ENCODE peak calls at places on chromosomes 4 and X, in five cellular contexts. One of them, this sample, is unnamed.

GRCh38 chr4:145938618-145939177 is at the start of gene ZNF827:
- DNase-seq in mesendoderm: peak
- DNase-seq in IMR-90: peak
- DNase-seq in neuronal stem cell: peak
- DNase-seq in trophoblast cell: peak
- DNase-seq in this sample: peak

GRCh38 chrX:151974336-151975227 is at the start of gene GABRE:
- DNase-seq in mesendoderm: peak
- DNase-seq in IMR-90: no peak
- DNase-seq in neuronal stem cell: peak
- DNase-seq in trophoblast cell: peak
- DNase-seq in this sample: peak

GRCh38 chr4:125105561-125105960 is 209.2 kb upstream of the FAT4 start:
- DNase-seq in mesendoderm: no peak
- DNase-seq in IMR-90: peak
- DNase-seq in neuronal stem cell: no peak
- DNase-seq in trophoblast cell: peak
- DNase-seq in this sample: no peak

GRCh38 chrX:115372026-115372610 is 82.6 kb downstream of the LUZP4 start:
- DNase-seq in mesendoderm: peak
- DNase-seq in IMR-90: peak
- DNase-seq in neuronal stem cell: no peak
- DNase-seq in trophoblast cell: peak
- DNase-seq in this sample: peak

GRCh38 chr4:77445846-77446245 is 159.8 kb upstream of the CXCL13 start:
- DNase-seq in mesendoderm: no peak
- DNase-seq in IMR-90: no peak
- DNase-seq in neuronal stem cell: no peak
- DNase-seq in trophoblast cell: no peak
- DNase-seq in this sample: no peak

GRCh38 chr4:154024097-154024496 is 235.2 kb upstream of the SFRP2 start:
- DNase-seq in mesendoderm: peak
- DNase-seq in IMR-90: no peak
- DNase-seq in neuronal stem cell: no peak
- DNase-seq in trophoblast cell: no peak
- DNase-seq in this sample: no peak

GRCh38 chr4:92599044-92599443 is 295.3 kb downstream of the GRID2 start:
- DNase-seq in mesendoderm: no peak
- DNase-seq in IMR-90: no peak
- DNase-seq in neuronal stem cell: no peak
- DNase-seq in trophoblast cell: no peak
- DNase-seq in this sample: peak

GRCh38 chr4:119729815-119730643 is 101.4 kb upstream of the PDE5A start:
- DNase-seq in mesendoderm: no peak
- DNase-seq in IMR-90: peak
- DNase-seq in neuronal stem cell: no peak
- DNase-seq in trophoblast cell: peak
- DNase-seq in this sample: peak

GRCh38 chr4:23455482-23455881 is 434.4 kb downstream of the PPARGC1A start:
- DNase-seq in mesendoderm: peak
- DNase-seq in IMR-90: no peak
- DNase-seq in neuronal stem cell: peak
- DNase-seq in trophoblast cell: no peak
- DNase-seq in this sample: no peak

GRCh38 chr4:173181769-173182374 is 13.3 kb downstream of the GALNT7 start:
- DNase-seq in mesendoderm: no peak
- DNase-seq in IMR-90: peak
- DNase-seq in neuronal stem cell: no peak
- DNase-seq in trophoblast cell: no peak
- DNase-seq in this sample: peak

GRCh38 chr4:115110191-115111166 is 2.9 kb downstream of the NDST4 start:
- DNase-seq in mesendoderm: peak
- DNase-seq in IMR-90: no peak
- DNase-seq in neuronal stem cell: no peak
- DNase-seq in trophoblast cell: no peak
- DNase-seq in this sample: no peak

GRCh38 chr4:187464561-187464960 is 531.0 kb upstream of the ZFP42 start:
- DNase-seq in mesendoderm: no peak
- DNase-seq in IMR-90: no peak
- DNase-seq in neuronal stem cell: no peak
- DNase-seq in trophoblast cell: no peak
- DNase-seq in this sample: no peak

GRCh38 chr4:146288188-146288587 is 73.8 kb downstream of the REELD1 start:
- DNase-seq in mesendoderm: no peak
- DNase-seq in IMR-90: no peak
- DNase-seq in neuronal stem cell: no peak
- DNase-seq in trophoblast cell: no peak
- DNase-seq in this sample: no peak

GRCh38 chrX:155334486-155335316 is at the start of gene CLIC2:
- DNase-seq in mesendoderm: no peak
- DNase-seq in IMR-90: peak
- DNase-seq in neuronal stem cell: no peak
- DNase-seq in trophoblast cell: peak
- DNase-seq in this sample: peak

GRCh38 chr4:156197216-156197615 is 243.6 kb upstream of the CTSO start:
- DNase-seq in mesendoderm: no peak
- DNase-seq in IMR-90: no peak
- DNase-seq in neuronal stem cell: no peak
- DNase-seq in trophoblast cell: peak
- DNase-seq in this sample: no peak

GRCh38 chr4:80486603-80487002 is 151.1 kb downstream of the CFAP299 start:
- DNase-seq in mesendoderm: peak
- DNase-seq in IMR-90: no peak
- DNase-seq in neuronal stem cell: peak
- DNase-seq in trophoblast cell: no peak
- DNase-seq in this sample: no peak

GRCh38 chr4:83548151-83548905 is 12.4 kb downstream of the GPAT3 start:
- DNase-seq in mesendoderm: peak
- DNase-seq in IMR-90: peak
- DNase-seq in neuronal stem cell: no peak
- DNase-seq in trophoblast cell: peak
- DNase-seq in this sample: peak

GRCh38 chr4:14125375-14126129 is 498.0 kb upstream of the BOD1L1 start:
- DNase-seq in mesendoderm: no peak
- DNase-seq in IMR-90: no peak
- DNase-seq in neuronal stem cell: no peak
- DNase-seq in trophoblast cell: peak
- DNase-seq in this sample: no peak

GRCh38 chrX:2441466-2441865 is 59.3 kb downstream of the DHRSX start:
- DNase-seq in mesendoderm: no peak
- DNase-seq in IMR-90: no peak
- DNase-seq in neuronal stem cell: no peak
- DNase-seq in trophoblast cell: no peak
- DNase-seq in this sample: no peak

DNA sequence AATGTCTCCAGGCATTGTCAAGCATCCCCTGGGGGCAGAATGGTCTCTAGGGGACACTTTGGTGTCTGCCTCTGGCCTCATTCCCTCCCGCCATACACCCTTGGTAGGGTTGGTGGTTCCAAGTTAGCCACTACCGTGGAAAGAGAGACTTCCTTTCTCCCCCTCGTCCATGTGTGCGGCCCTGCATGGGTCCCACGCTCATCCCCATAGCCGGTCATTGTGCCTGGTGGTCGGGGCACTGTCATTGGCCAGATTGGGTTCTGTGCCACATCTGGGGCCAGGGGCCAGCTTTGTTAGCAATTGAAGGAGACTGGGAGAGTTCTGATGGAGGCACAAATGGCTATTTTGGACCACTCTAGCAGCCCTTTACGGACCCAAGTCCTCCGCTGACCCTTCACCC is 17.3 kb downstream of the CLCN4 start:
- DNase-seq in mesendoderm: no peak
- DNase-seq in IMR-90: no peak
- DNase-seq in neuronal stem cell: no peak
- DNase-seq in trophoblast cell: no peak
- DNase-seq in this sample: no peak
- H2AK5ac ChIP-seq in mesendoderm: no peak
- H2AK5ac ChIP-seq in IMR-90: peak
- H2AK5ac ChIP-seq in neuronal stem cell: peak
- H2AK5ac ChIP-seq in trophoblast cell: no peak
- H2AK5ac ChIP-seq in this sample: peak

GRCh38 chr4:74059161-74059829 is 20.8 kb upstream of the CXCL3 start:
- DNase-seq in mesendoderm: no peak
- DNase-seq in IMR-90: no peak
- DNase-seq in neuronal stem cell: no peak
- DNase-seq in trophoblast cell: no peak
- DNase-seq in this sample: no peak

GRCh38 chr4:74056114-74056857 is 17.8 kb upstream of the CXCL3 start:
- DNase-seq in mesendoderm: peak
- DNase-seq in IMR-90: peak
- DNase-seq in neuronal stem cell: no peak
- DNase-seq in trophoblast cell: no peak
- DNase-seq in this sample: peak

GRCh38 chr4:74056858-74057562 is 18.5 kb upstream of the CXCL3 start:
- DNase-seq in mesendoderm: no peak
- DNase-seq in IMR-90: peak
- DNase-seq in neuronal stem cell: no peak
- DNase-seq in trophoblast cell: peak
- DNase-seq in this sample: peak

GRCh38 chr4:74058048-74058651 is 19.7 kb upstream of the CXCL3 start:
- DNase-seq in mesendoderm: no peak
- DNase-seq in IMR-90: no peak
- DNase-seq in neuronal stem cell: no peak
- DNase-seq in trophoblast cell: no peak
- DNase-seq in this sample: no peak

DNA sequence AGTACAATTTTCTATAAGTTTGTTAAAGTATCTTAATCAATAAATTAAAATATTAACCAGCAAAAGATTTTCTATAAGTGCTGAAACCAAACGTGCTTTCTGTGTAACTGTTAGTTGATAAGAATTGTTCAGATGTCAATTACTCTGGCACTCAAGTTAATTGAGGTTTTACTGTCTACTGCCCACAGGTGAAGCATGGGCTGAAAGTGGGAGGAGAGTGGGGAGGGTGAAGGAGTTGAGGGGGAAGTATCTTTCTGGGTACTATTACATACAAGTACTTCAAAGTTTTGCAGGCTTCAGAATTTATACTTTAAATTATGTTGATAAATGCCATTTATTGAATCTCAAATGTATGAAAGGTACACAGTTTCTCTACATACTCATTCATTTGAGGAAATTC is 19.1 kb upstream of the CXCL3 start:
- DNase-seq in mesendoderm: no peak
- DNase-seq in IMR-90: no peak
- DNase-seq in neuronal stem cell: no peak
- DNase-seq in trophoblast cell: no peak
- DNase-seq in this sample: peak
- H4K8ac ChIP-seq in mesendoderm: no peak
- H4K8ac ChIP-seq in IMR-90: peak
- H4K8ac ChIP-seq in neuronal stem cell: no peak
- H4K8ac ChIP-seq in trophoblast cell: no peak
- H4K8ac ChIP-seq in this sample: no peak

GRCh38 chr4:88442636-88443260 is 14.2 kb upstream of the HERC5 start:
- DNase-seq in mesendoderm: peak
- DNase-seq in IMR-90: no peak
- DNase-seq in neuronal stem cell: no peak
- DNase-seq in trophoblast cell: no peak
- DNase-seq in this sample: no peak
- H2BK5ac ChIP-seq in mesendoderm: no peak
- H2BK5ac ChIP-seq in IMR-90: no peak
- H2BK5ac ChIP-seq in neuronal stem cell: no peak
- H2BK5ac ChIP-seq in trophoblast cell: no peak
- H2BK5ac ChIP-seq in this sample: no peak

DNA sequence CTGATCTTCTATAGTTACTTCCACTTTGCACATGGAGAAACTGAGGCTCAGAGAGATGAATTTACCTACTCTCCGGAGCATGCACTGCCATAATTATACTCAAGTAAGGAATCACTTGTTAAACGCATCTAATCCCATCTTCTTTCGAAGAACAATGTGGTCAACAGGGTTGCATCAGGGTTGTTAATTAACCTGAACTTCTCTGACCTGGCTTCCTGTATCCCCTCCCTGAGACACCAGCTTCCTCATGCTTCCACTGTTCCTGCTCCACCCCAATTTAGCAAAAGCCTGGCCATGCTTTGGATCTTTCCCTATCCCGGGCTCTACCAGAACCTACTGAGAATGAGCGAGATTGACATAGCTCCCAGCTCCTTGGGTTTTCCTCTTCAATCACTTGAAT is 136.7 kb downstream of the SMIM20 start:
- DNase-seq in mesendoderm: no peak
- DNase-seq in IMR-90: no peak
- DNase-seq in neuronal stem cell: no peak
- DNase-seq in trophoblast cell: no peak
- DNase-seq in this sample: no peak
- H2AK5ac ChIP-seq in mesendoderm: no peak
- H2AK5ac ChIP-seq in IMR-90: no peak
- H2AK5ac ChIP-seq in neuronal stem cell: no peak
- H2AK5ac ChIP-seq in trophoblast cell: no peak
- H2AK5ac ChIP-seq in this sample: no peak

DNA sequence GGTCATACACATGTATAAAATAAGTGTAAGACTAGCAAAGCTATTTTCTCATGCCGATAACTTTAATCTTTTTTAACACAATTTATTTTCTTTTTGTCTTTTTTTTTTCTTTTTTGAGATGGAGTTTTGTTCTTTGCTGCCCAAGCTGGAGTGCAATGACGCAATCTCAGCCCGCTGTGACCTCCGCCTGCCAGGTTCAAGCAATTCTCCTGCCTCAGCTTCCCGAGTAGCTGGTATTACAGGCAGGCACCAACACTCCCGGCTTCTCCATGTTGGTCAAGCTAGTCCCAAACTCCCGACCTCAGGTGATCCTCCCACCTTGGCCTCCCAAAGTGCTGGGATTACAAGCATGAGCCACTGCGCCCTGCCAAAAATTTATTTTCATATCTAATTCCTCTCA is 164.2 kb upstream of the SLIT2 start:
- DNase-seq in mesendoderm: no peak
- DNase-seq in IMR-90: no peak
- DNase-seq in neuronal stem cell: no peak
- DNase-seq in trophoblast cell: no peak
- DNase-seq in this sample: no peak
- H4K8ac ChIP-seq in mesendoderm: no peak
- H4K8ac ChIP-seq in IMR-90: no peak
- H4K8ac ChIP-seq in neuronal stem cell: no peak
- H4K8ac ChIP-seq in trophoblast cell: no peak
- H4K8ac ChIP-seq in this sample: no peak

DNA sequence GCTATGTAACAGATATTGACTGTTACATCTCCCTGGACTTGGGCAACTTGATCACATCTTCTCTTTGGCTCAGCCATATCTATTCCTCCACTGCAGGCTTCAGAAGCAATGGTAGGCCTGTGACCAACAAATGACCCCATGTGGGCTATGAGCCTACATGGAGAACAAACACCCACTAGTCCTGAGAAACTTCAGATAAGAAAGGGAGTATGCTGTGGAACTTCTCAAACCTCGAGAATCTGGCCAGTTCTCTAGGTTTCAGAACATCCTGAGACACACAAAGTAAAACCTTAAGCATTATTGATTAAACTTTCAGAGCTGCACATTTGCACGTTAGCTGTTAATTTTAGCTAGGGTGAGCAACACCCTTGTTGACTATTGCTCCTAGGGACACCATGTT is 16.3 kb downstream of the RBMX2 start:
- DNase-seq in mesendoderm: no peak
- DNase-seq in IMR-90: no peak
- DNase-seq in neuronal stem cell: no peak
- DNase-seq in trophoblast cell: no peak
- DNase-seq in this sample: no peak
- H2BK5ac ChIP-seq in mesendoderm: no peak
- H2BK5ac ChIP-seq in IMR-90: no peak
- H2BK5ac ChIP-seq in neuronal stem cell: no peak
- H2BK5ac ChIP-seq in trophoblast cell: no peak
- H2BK5ac ChIP-seq in this sample: no peak